ENCODE peak calls at places on chromosome 11, in nine cellular contexts. One of them, this sample, is unnamed.

GRCh38 chr11:27699926-27700350 is 317 bp downstream of the BDNF start:
- DNase-seq in HCT116: no peak
- DNase-seq in mesenchymal stem cell: no peak
- DNase-seq in GM12865: no peak
- DNase-seq in stomach: no peak
- DNase-seq in neuronal stem cell: no peak
- DNase-seq in astrocyte of the spinal cord: no peak
- DNase-seq in body of pancreas: no peak
- DNase-seq in HL-60: no peak
- DNase-seq in this sample: no peak

GRCh38 chr11:132062541-132062940 is 692.1 kb downstream of the NTM start:
- DNase-seq in astrocyte of the spinal cord: peak
- DNase-seq in stomach: no peak
- DNase-seq in HL-60: no peak
- DNase-seq in mesenchymal stem cell: peak
- DNase-seq in body of pancreas: no peak
- DNase-seq in GM12865: no peak
- DNase-seq in neuronal stem cell: no peak
- DNase-seq in HCT116: no peak
- DNase-seq in this sample: no peak

GRCh38 chr11:108340958-108341357 is 118.1 kb downstream of the ATM start:
- DNase-seq in mesenchymal stem cell: peak
- DNase-seq in GM12865: no peak
- DNase-seq in HL-60: no peak
- DNase-seq in body of pancreas: no peak
- DNase-seq in stomach: no peak
- DNase-seq in neuronal stem cell: no peak
- DNase-seq in HCT116: peak
- DNase-seq in astrocyte of the spinal cord: no peak
- DNase-seq in this sample: no peak

GRCh38 chr11:61480936-61481335 is 27.6 kb upstream of the LRRC10B start:
- DNase-seq in GM12865: peak
- DNase-seq in mesenchymal stem cell: peak
- DNase-seq in stomach: no peak
- DNase-seq in HL-60: no peak
- DNase-seq in neuronal stem cell: peak
- DNase-seq in astrocyte of the spinal cord: no peak
- DNase-seq in HCT116: no peak
- DNase-seq in body of pancreas: no peak
- DNase-seq in this sample: no peak

GRCh38 chr11:69530278-69531070 is 49.0 kb downstream of the LINC01488 start:
- DNase-seq in mesenchymal stem cell: no peak
- DNase-seq in HL-60: peak
- DNase-seq in stomach: no peak
- DNase-seq in body of pancreas: no peak
- DNase-seq in neuronal stem cell: no peak
- DNase-seq in GM12865: peak
- DNase-seq in astrocyte of the spinal cord: no peak
- DNase-seq in HCT116: no peak
- DNase-seq in this sample: no peak

GRCh38 chr11:10414659-10415058 is 40.4 kb upstream of the AMPD3 start:
- DNase-seq in astrocyte of the spinal cord: peak
- DNase-seq in neuronal stem cell: no peak
- DNase-seq in body of pancreas: no peak
- DNase-seq in mesenchymal stem cell: no peak
- DNase-seq in GM12865: peak
- DNase-seq in HCT116: no peak
- DNase-seq in stomach: no peak
- DNase-seq in HL-60: peak
- DNase-seq in this sample: no peak

GRCh38 chr11:67562951-67563350 is 20.7 kb upstream of the GSTP1 start:
- DNase-seq in astrocyte of the spinal cord: no peak
- DNase-seq in body of pancreas: no peak
- DNase-seq in HCT116: no peak
- DNase-seq in HL-60: no peak
- DNase-seq in mesenchymal stem cell: no peak
- DNase-seq in stomach: no peak
- DNase-seq in GM12865: no peak
- DNase-seq in neuronal stem cell: no peak
- DNase-seq in this sample: no peak

GRCh38 chr11:36469063-36469462 is 41.0 kb downstream of the TRAF6 start:
- DNase-seq in HCT116: no peak
- DNase-seq in stomach: no peak
- DNase-seq in HL-60: no peak
- DNase-seq in astrocyte of the spinal cord: peak
- DNase-seq in mesenchymal stem cell: no peak
- DNase-seq in neuronal stem cell: no peak
- DNase-seq in GM12865: no peak
- DNase-seq in body of pancreas: no peak
- DNase-seq in this sample: no peak

GRCh38 chr11:30938801-30939200 is 352.6 kb upstream of the MPPED2 start:
- DNase-seq in neuronal stem cell: no peak
- DNase-seq in mesenchymal stem cell: no peak
- DNase-seq in HL-60: no peak
- DNase-seq in GM12865: no peak
- DNase-seq in astrocyte of the spinal cord: peak
- DNase-seq in HCT116: no peak
- DNase-seq in body of pancreas: no peak
- DNase-seq in stomach: no peak
- DNase-seq in this sample: no peak

GRCh38 chr11:3115321-3115720 is 49.8 kb downstream of the OSBPL5 start:
- DNase-seq in GM12865: no peak
- DNase-seq in body of pancreas: no peak
- DNase-seq in HCT116: no peak
- DNase-seq in astrocyte of the spinal cord: no peak
- DNase-seq in HL-60: no peak
- DNase-seq in neuronal stem cell: no peak
- DNase-seq in mesenchymal stem cell: no peak
- DNase-seq in stomach: no peak
- DNase-seq in this sample: no peak

GRCh38 chr11:96464695-96465307 is 75.0 kb downstream of the JRKL start:
- DNase-seq in astrocyte of the spinal cord: peak
- DNase-seq in neuronal stem cell: peak
- DNase-seq in HCT116: peak
- DNase-seq in HL-60: peak
- DNase-seq in mesenchymal stem cell: peak
- DNase-seq in body of pancreas: no peak
- DNase-seq in stomach: no peak
- DNase-seq in GM12865: peak
- DNase-seq in this sample: peak

GRCh38 chr11:115660072-115660805 is 156.0 kb upstream of the CADM1 start:
- DNase-seq in HL-60: no peak
- DNase-seq in astrocyte of the spinal cord: no peak
- DNase-seq in body of pancreas: no peak
- DNase-seq in HCT116: no peak
- DNase-seq in stomach: no peak
- DNase-seq in neuronal stem cell: no peak
- DNase-seq in mesenchymal stem cell: peak
- DNase-seq in GM12865: no peak
- DNase-seq in this sample: no peak

GRCh38 chr11:116043857-116044256 is 539.6 kb upstream of the CADM1 start:
- DNase-seq in HL-60: peak
- DNase-seq in GM12865: no peak
- DNase-seq in neuronal stem cell: no peak
- DNase-seq in stomach: no peak
- DNase-seq in body of pancreas: no peak
- DNase-seq in mesenchymal stem cell: no peak
- DNase-seq in HCT116: no peak
- DNase-seq in astrocyte of the spinal cord: no peak
- DNase-seq in this sample: no peak

GRCh38 chr11:104668797-104669463 is 229.3 kb downstream of the CASP12 start:
- DNase-seq in body of pancreas: no peak
- DNase-seq in stomach: no peak
- DNase-seq in mesenchymal stem cell: peak
- DNase-seq in HL-60: peak
- DNase-seq in GM12865: no peak
- DNase-seq in astrocyte of the spinal cord: peak
- DNase-seq in neuronal stem cell: no peak
- DNase-seq in HCT116: peak
- DNase-seq in this sample: no peak

GRCh38 chr11:66745356-66746235 is 16.6 kb upstream of the SPTBN2 start:
- DNase-seq in astrocyte of the spinal cord: no peak
- DNase-seq in mesenchymal stem cell: peak
- DNase-seq in neuronal stem cell: no peak
- DNase-seq in HCT116: no peak
- DNase-seq in body of pancreas: peak
- DNase-seq in stomach: peak
- DNase-seq in HL-60: no peak
- DNase-seq in GM12865: peak
- DNase-seq in this sample: peak

GRCh38 chr11:61776561-61777075 is 15.8 kb downstream of the TMEM258 start:
- DNase-seq in HCT116: peak
- DNase-seq in HL-60: peak
- DNase-seq in mesenchymal stem cell: peak
- DNase-seq in astrocyte of the spinal cord: peak
- DNase-seq in stomach: peak
- DNase-seq in neuronal stem cell: no peak
- DNase-seq in body of pancreas: peak
- DNase-seq in GM12865: peak
- DNase-seq in this sample: no peak

GRCh38 chr11:20530942-20531703 is 68.3 kb upstream of the SLC6A5 start:
- DNase-seq in HCT116: no peak
- DNase-seq in body of pancreas: no peak
- DNase-seq in GM12865: peak
- DNase-seq in neuronal stem cell: no peak
- DNase-seq in stomach: no peak
- DNase-seq in HL-60: no peak
- DNase-seq in astrocyte of the spinal cord: no peak
- DNase-seq in mesenchymal stem cell: peak
- DNase-seq in this sample: peak

GRCh38 chr11:64935634-64936081 is at the start of gene GPHA2:
- DNase-seq in HCT116: no peak
- DNase-seq in stomach: peak
- DNase-seq in neuronal stem cell: peak
- DNase-seq in mesenchymal stem cell: peak
- DNase-seq in body of pancreas: peak
- DNase-seq in astrocyte of the spinal cord: peak
- DNase-seq in GM12865: no peak
- DNase-seq in HL-60: no peak
- DNase-seq in this sample: no peak

GRCh38 chr11:72238040-72238450 is 5.9 kb downstream of the PHOX2A start:
- DNase-seq in astrocyte of the spinal cord: peak
- DNase-seq in neuronal stem cell: peak
- DNase-seq in stomach: peak
- DNase-seq in mesenchymal stem cell: peak
- DNase-seq in GM12865: peak
- DNase-seq in HCT116: peak
- DNase-seq in body of pancreas: peak
- DNase-seq in HL-60: peak
- DNase-seq in this sample: no peak

GRCh38 chr11:98183034-98183433 is 837.7 kb upstream of the CNTN5 start:
- DNase-seq in body of pancreas: no peak
- DNase-seq in GM12865: no peak
- DNase-seq in stomach: no peak
- DNase-seq in neuronal stem cell: no peak
- DNase-seq in HL-60: no peak
- DNase-seq in HCT116: no peak
- DNase-seq in mesenchymal stem cell: no peak
- DNase-seq in astrocyte of the spinal cord: no peak
- DNase-seq in this sample: no peak
- H3K4me3 ChIP-seq in body of pancreas: no peak
- H3K4me3 ChIP-seq in GM12865: no peak
- H3K4me3 ChIP-seq in stomach: no peak
- H3K4me3 ChIP-seq in neuronal stem cell: no peak
- H3K4me3 ChIP-seq in HL-60: no peak
- H3K4me3 ChIP-seq in HCT116: no peak
- H3K4me3 ChIP-seq in mesenchymal stem cell: no peak
- H3K4me3 ChIP-seq in astrocyte of the spinal cord: no peak
- H3K4me3 ChIP-seq in this sample: no peak

GRCh38 chr11:19345519-19345847 is 104.7 kb upstream of the E2F8 start:
- DNase-seq in stomach: no peak
- DNase-seq in body of pancreas: no peak
- DNase-seq in HCT116: no peak
- DNase-seq in neuronal stem cell: peak
- DNase-seq in mesenchymal stem cell: no peak
- DNase-seq in HL-60: no peak
- DNase-seq in astrocyte of the spinal cord: no peak
- DNase-seq in GM12865: no peak
- DNase-seq in this sample: no peak

GRCh38 chr11:19347911-19348310 is 107.2 kb upstream of the E2F8 start:
- DNase-seq in body of pancreas: no peak
- DNase-seq in stomach: no peak
- DNase-seq in HCT116: no peak
- DNase-seq in neuronal stem cell: no peak
- DNase-seq in astrocyte of the spinal cord: no peak
- DNase-seq in HL-60: no peak
- DNase-seq in mesenchymal stem cell: no peak
- DNase-seq in GM12865: no peak
- DNase-seq in this sample: no peak

GRCh38 chr11:19349340-19350025 is 108.7 kb upstream of the E2F8 start:
- DNase-seq in body of pancreas: no peak
- DNase-seq in HL-60: no peak
- DNase-seq in GM12865: no peak
- DNase-seq in astrocyte of the spinal cord: peak
- DNase-seq in HCT116: no peak
- DNase-seq in stomach: no peak
- DNase-seq in neuronal stem cell: no peak
- DNase-seq in mesenchymal stem cell: no peak
- DNase-seq in this sample: no peak

GRCh38 chr11:19344661-19345518 is 104.1 kb upstream of the E2F8 start:
- DNase-seq in stomach: peak
- DNase-seq in HCT116: no peak
- DNase-seq in neuronal stem cell: peak
- DNase-seq in body of pancreas: peak
- DNase-seq in astrocyte of the spinal cord: peak
- DNase-seq in mesenchymal stem cell: peak
- DNase-seq in GM12865: peak
- DNase-seq in HL-60: no peak
- DNase-seq in this sample: no peak

GRCh38 chr11:19345848-19346681 is 105.3 kb upstream of the E2F8 start:
- DNase-seq in mesenchymal stem cell: peak
- DNase-seq in GM12865: no peak
- DNase-seq in astrocyte of the spinal cord: peak
- DNase-seq in body of pancreas: peak
- DNase-seq in HCT116: no peak
- DNase-seq in HL-60: no peak
- DNase-seq in neuronal stem cell: peak
- DNase-seq in stomach: peak
- DNase-seq in this sample: no peak
- H3K4me3 ChIP-seq in mesenchymal stem cell: no peak
- H3K4me3 ChIP-seq in GM12865: peak
- H3K4me3 ChIP-seq in astrocyte of the spinal cord: peak
- H3K4me3 ChIP-seq in body of pancreas: no peak
- H3K4me3 ChIP-seq in HCT116: no peak
- H3K4me3 ChIP-seq in HL-60: no peak
- H3K4me3 ChIP-seq in neuronal stem cell: peak
- H3K4me3 ChIP-seq in stomach: peak
- H3K4me3 ChIP-seq in this sample: peak

GRCh38 chr11:73375830-73376167 is 400 bp upstream of the RELT start:
- DNase-seq in body of pancreas: no peak
- DNase-seq in HL-60: no peak
- DNase-seq in stomach: no peak
- DNase-seq in neuronal stem cell: no peak
- DNase-seq in astrocyte of the spinal cord: no peak
- DNase-seq in HCT116: no peak
- DNase-seq in mesenchymal stem cell: no peak
- DNase-seq in GM12865: no peak
- DNase-seq in this sample: no peak
- H3K4me3 ChIP-seq in body of pancreas: no peak
- H3K4me3 ChIP-seq in HL-60: no peak
- H3K4me3 ChIP-seq in stomach: peak
- H3K4me3 ChIP-seq in neuronal stem cell: peak
- H3K4me3 ChIP-seq in astrocyte of the spinal cord: no peak
- H3K4me3 ChIP-seq in HCT116: peak
- H3K4me3 ChIP-seq in mesenchymal stem cell: no peak
- H3K4me3 ChIP-seq in GM12865: no peak
- H3K4me3 ChIP-seq in this sample: no peak

GRCh38 chr11:29200776-29201574 is 815.9 kb downstream of the KCNA4 start:
- DNase-seq in mesenchymal stem cell: no peak
- DNase-seq in HCT116: no peak
- DNase-seq in body of pancreas: no peak
- DNase-seq in HL-60: no peak
- DNase-seq in neuronal stem cell: no peak
- DNase-seq in astrocyte of the spinal cord: no peak
- DNase-seq in stomach: no peak
- DNase-seq in GM12865: no peak
- DNase-seq in this sample: no peak
- H3K4me3 ChIP-seq in mesenchymal stem cell: no peak
- H3K4me3 ChIP-seq in HCT116: no peak
- H3K4me3 ChIP-seq in body of pancreas: no peak
- H3K4me3 ChIP-seq in HL-60: no peak
- H3K4me3 ChIP-seq in neuronal stem cell: no peak
- H3K4me3 ChIP-seq in astrocyte of the spinal cord: no peak
- H3K4me3 ChIP-seq in stomach: no peak
- H3K4me3 ChIP-seq in GM12865: no peak
- H3K4me3 ChIP-seq in this sample: no peak